ENCODE peak calls at places on chromosome 21, in nine cellular contexts. One of them, this sample, is unnamed. For H3K4me1 and H3K36me3, the result is how much of the 10 kb centered on the place peaks cover.

GRCh38 chr21:26849428-26850115 is 4.4 kb upstream of the ADAMTS1 start:
- DNase-seq in left ventricle myocardium inferior: no peak
- DNase-seq in BE2C: peak
- DNase-seq in PC-3: peak
- DNase-seq in Karpas-422: peak
- DNase-seq in Peyer's patch: no peak
- DNase-seq in prostate gland: no peak
- DNase-seq in neuronal stem cell: peak
- DNase-seq in H1: no peak
- DNase-seq in this sample: no peak

GRCh38 chr21:31336739-31337040 is 7.4 kb downstream of the TIAM1 start:
- DNase-seq in left ventricle myocardium inferior: no peak
- DNase-seq in BE2C: no peak
- DNase-seq in PC-3: no peak
- DNase-seq in Karpas-422: no peak
- DNase-seq in Peyer's patch: no peak
- DNase-seq in prostate gland: no peak
- DNase-seq in neuronal stem cell: no peak
- DNase-seq in H1: no peak
- DNase-seq in this sample: no peak

GRCh38 chr21:15967661-15968060 is 237.9 kb downstream of the USP25 start:
- DNase-seq in left ventricle myocardium inferior: no peak
- DNase-seq in BE2C: no peak
- DNase-seq in PC-3: peak
- DNase-seq in Karpas-422: no peak
- DNase-seq in Peyer's patch: no peak
- DNase-seq in prostate gland: no peak
- DNase-seq in neuronal stem cell: no peak
- DNase-seq in H1: peak
- DNase-seq in this sample: no peak

GRCh38 chr21:46182548-46183336 is 1.5 kb downstream of the SPATC1L start:
- DNase-seq in left ventricle myocardium inferior: peak
- DNase-seq in BE2C: no peak
- DNase-seq in PC-3: no peak
- DNase-seq in Karpas-422: no peak
- DNase-seq in Peyer's patch: no peak
- DNase-seq in prostate gland: no peak
- DNase-seq in neuronal stem cell: no peak
- DNase-seq in H1: no peak
- DNase-seq in this sample: no peak

GRCh38 chr21:32056791-32057190 is 184.0 kb downstream of the HUNK start:
- DNase-seq in left ventricle myocardium inferior: no peak
- DNase-seq in BE2C: no peak
- DNase-seq in PC-3: no peak
- DNase-seq in Karpas-422: peak
- DNase-seq in Peyer's patch: no peak
- DNase-seq in prostate gland: no peak
- DNase-seq in neuronal stem cell: no peak
- DNase-seq in H1: no peak
- DNase-seq in this sample: no peak

GRCh38 chr21:25963186-25963585 is 207.4 kb downstream of the APP start:
- DNase-seq in left ventricle myocardium inferior: no peak
- DNase-seq in BE2C: no peak
- DNase-seq in PC-3: peak
- DNase-seq in Karpas-422: no peak
- DNase-seq in Peyer's patch: no peak
- DNase-seq in prostate gland: peak
- DNase-seq in neuronal stem cell: no peak
- DNase-seq in H1: no peak
- DNase-seq in this sample: no peak

GRCh38 chr21:32574946-32575925 is 10.1 kb downstream of the TCP10L start:
- DNase-seq in left ventricle myocardium inferior: no peak
- DNase-seq in BE2C: no peak
- DNase-seq in PC-3: no peak
- DNase-seq in Karpas-422: no peak
- DNase-seq in Peyer's patch: no peak
- DNase-seq in prostate gland: no peak
- DNase-seq in neuronal stem cell: no peak
- DNase-seq in H1: no peak
- DNase-seq in this sample: no peak

GRCh38 chr21:29581393-29581792 is 282.7 kb downstream of the BACH1 start:
- DNase-seq in left ventricle myocardium inferior: no peak
- DNase-seq in BE2C: no peak
- DNase-seq in PC-3: no peak
- DNase-seq in Karpas-422: no peak
- DNase-seq in Peyer's patch: no peak
- DNase-seq in prostate gland: no peak
- DNase-seq in neuronal stem cell: no peak
- DNase-seq in H1: no peak
- DNase-seq in this sample: no peak

GRCh38 chr21:26933448-26933847 is 33.4 kb downstream of the ADAMTS5 start:
- DNase-seq in left ventricle myocardium inferior: no peak
- DNase-seq in BE2C: peak
- DNase-seq in PC-3: no peak
- DNase-seq in Karpas-422: no peak
- DNase-seq in Peyer's patch: no peak
- DNase-seq in prostate gland: no peak
- DNase-seq in neuronal stem cell: no peak
- DNase-seq in H1: no peak
- DNase-seq in this sample: no peak

GRCh38 chr21:32298658-32299081 is at the start of gene MRAP:
- DNase-seq in left ventricle myocardium inferior: no peak
- DNase-seq in BE2C: no peak
- DNase-seq in PC-3: no peak
- DNase-seq in Karpas-422: no peak
- DNase-seq in Peyer's patch: no peak
- DNase-seq in prostate gland: no peak
- DNase-seq in neuronal stem cell: no peak
- DNase-seq in H1: no peak
- DNase-seq in this sample: no peak

GRCh38 chr21:15935530-15935929 is 205.7 kb downstream of the USP25 start:
- DNase-seq in left ventricle myocardium inferior: no peak
- DNase-seq in BE2C: no peak
- DNase-seq in PC-3: peak
- DNase-seq in Karpas-422: no peak
- DNase-seq in Peyer's patch: no peak
- DNase-seq in prostate gland: no peak
- DNase-seq in neuronal stem cell: no peak
- DNase-seq in H1: no peak
- DNase-seq in this sample: no peak

GRCh38 chr21:33684068-33684467 is 41.8 kb downstream of the ITSN1 start:
- DNase-seq in left ventricle myocardium inferior: no peak
- DNase-seq in BE2C: no peak
- DNase-seq in PC-3: no peak
- DNase-seq in Karpas-422: no peak
- DNase-seq in Peyer's patch: no peak
- DNase-seq in prostate gland: no peak
- DNase-seq in neuronal stem cell: no peak
- DNase-seq in H1: no peak
- DNase-seq in this sample: no peak
- H3K4me3 ChIP-seq in left ventricle myocardium inferior: no peak
- H3K4me3 ChIP-seq in BE2C: no peak
- H3K4me3 ChIP-seq in PC-3: no peak
- H3K4me3 ChIP-seq in Karpas-422: no peak
- H3K4me3 ChIP-seq in Peyer's patch: no peak
- H3K4me3 ChIP-seq in prostate gland: no peak
- H3K4me3 ChIP-seq in neuronal stem cell: no peak
- H3K4me3 ChIP-seq in H1: peak
- H3K4me3 ChIP-seq in this sample: no peak

GRCh38 chr21:44283953-44284352 is 1.7 kb upstream of the AIRE start:
- DNase-seq in left ventricle myocardium inferior: no peak
- DNase-seq in BE2C: no peak
- DNase-seq in PC-3: no peak
- DNase-seq in Karpas-422: no peak
- DNase-seq in Peyer's patch: no peak
- DNase-seq in prostate gland: no peak
- DNase-seq in neuronal stem cell: no peak
- DNase-seq in H1: no peak
- DNase-seq in this sample: no peak
- H3K4me1 ChIP-seq in left ventricle myocardium inferior: under half
- H3K4me1 ChIP-seq in BE2C: under half
- H3K4me1 ChIP-seq in PC-3: under half
- H3K4me1 ChIP-seq in Karpas-422: under half
- H3K4me1 ChIP-seq in Peyer's patch: under half
- H3K4me1 ChIP-seq in prostate gland: under half
- H3K4me1 ChIP-seq in neuronal stem cell: under half
- H3K4me1 ChIP-seq in H1: under half
- H3K4me1 ChIP-seq in this sample: under half

GRCh38 chr21:37227071-37228002 is 39.8 kb downstream of the VPS26C start:
- DNase-seq in left ventricle myocardium inferior: no peak
- DNase-seq in BE2C: no peak
- DNase-seq in PC-3: no peak
- DNase-seq in Karpas-422: no peak
- DNase-seq in Peyer's patch: no peak
- DNase-seq in prostate gland: no peak
- DNase-seq in neuronal stem cell: no peak
- DNase-seq in H1: no peak
- DNase-seq in this sample: no peak
- H3K36me3 ChIP-seq in left ventricle myocardium inferior: half or more
- H3K36me3 ChIP-seq in BE2C: half or more
- H3K36me3 ChIP-seq in PC-3: under half
- H3K36me3 ChIP-seq in Karpas-422: half or more
- H3K36me3 ChIP-seq in Peyer's patch: under half
- H3K36me3 ChIP-seq in prostate gland: under half
- H3K36me3 ChIP-seq in neuronal stem cell: under half
- H3K36me3 ChIP-seq in H1: under half
- H3K36me3 ChIP-seq in this sample: under half

GRCh38 chr21:42062543-42063022 is 8.5 kb upstream of the UMODL1 start:
- DNase-seq in left ventricle myocardium inferior: no peak
- DNase-seq in BE2C: no peak
- DNase-seq in PC-3: no peak
- DNase-seq in Karpas-422: peak
- DNase-seq in Peyer's patch: peak
- DNase-seq in prostate gland: no peak
- DNase-seq in neuronal stem cell: no peak
- DNase-seq in H1: no peak
- DNase-seq in this sample: no peak
- H3K4me3 ChIP-seq in left ventricle myocardium inferior: no peak
- H3K4me3 ChIP-seq in BE2C: no peak
- H3K4me3 ChIP-seq in PC-3: no peak
- H3K4me3 ChIP-seq in Karpas-422: peak
- H3K4me3 ChIP-seq in Peyer's patch: peak
- H3K4me3 ChIP-seq in prostate gland: no peak
- H3K4me3 ChIP-seq in neuronal stem cell: no peak
- H3K4me3 ChIP-seq in H1: no peak
- H3K4me3 ChIP-seq in this sample: no peak

DNA sequence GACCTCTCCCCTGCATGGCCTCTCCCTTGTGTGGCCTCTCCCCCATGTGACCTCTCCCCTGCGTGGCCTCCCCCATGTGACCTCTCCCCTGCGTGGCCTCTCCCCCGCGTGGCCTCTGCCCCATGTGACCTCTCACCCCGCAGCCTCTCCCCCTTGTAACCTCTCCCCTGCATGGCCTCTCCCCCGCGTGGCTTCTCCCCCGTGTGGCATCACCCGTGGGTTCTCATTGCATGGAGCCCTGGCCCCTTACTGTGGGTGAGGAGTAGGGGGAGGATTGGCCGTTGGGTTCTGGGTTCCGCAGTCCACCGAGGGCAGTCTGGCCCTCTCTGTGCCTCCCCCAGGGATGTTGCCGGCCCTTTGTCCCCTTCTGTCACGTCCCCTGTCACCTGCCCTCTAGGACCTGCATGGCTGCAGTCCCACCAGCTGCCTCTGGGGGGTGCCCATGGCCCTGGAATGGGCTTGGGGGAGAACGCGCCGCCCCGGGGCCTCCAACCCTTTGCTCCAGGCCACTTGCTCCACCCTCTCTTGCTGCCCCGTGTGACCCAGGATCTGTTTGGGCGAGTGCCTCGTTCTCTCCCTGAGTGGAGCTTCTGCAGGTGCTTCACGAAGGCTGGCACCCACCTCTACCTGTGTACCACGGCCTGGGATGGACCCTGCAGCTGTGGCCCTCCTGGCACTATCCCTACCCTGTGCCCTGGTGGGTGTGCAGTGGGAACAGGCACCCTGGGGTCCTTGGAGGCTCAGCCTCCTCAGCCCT is 21.3 kb downstream of the RRP1 start:
- DNase-seq in left ventricle myocardium inferior: peak
- DNase-seq in BE2C: peak
- DNase-seq in PC-3: peak
- DNase-seq in Karpas-422: peak
- DNase-seq in Peyer's patch: peak
- DNase-seq in prostate gland: peak
- DNase-seq in neuronal stem cell: peak
- DNase-seq in H1: peak
- DNase-seq in this sample: peak
- H3K4me1 ChIP-seq in left ventricle myocardium inferior: under half
- H3K4me1 ChIP-seq in BE2C: under half
- H3K4me1 ChIP-seq in PC-3: under half
- H3K4me1 ChIP-seq in Karpas-422: half or more
- H3K4me1 ChIP-seq in Peyer's patch: under half
- H3K4me1 ChIP-seq in prostate gland: under half
- H3K4me1 ChIP-seq in neuronal stem cell: under half
- H3K4me1 ChIP-seq in H1: under half
- H3K4me1 ChIP-seq in this sample: under half

DNA sequence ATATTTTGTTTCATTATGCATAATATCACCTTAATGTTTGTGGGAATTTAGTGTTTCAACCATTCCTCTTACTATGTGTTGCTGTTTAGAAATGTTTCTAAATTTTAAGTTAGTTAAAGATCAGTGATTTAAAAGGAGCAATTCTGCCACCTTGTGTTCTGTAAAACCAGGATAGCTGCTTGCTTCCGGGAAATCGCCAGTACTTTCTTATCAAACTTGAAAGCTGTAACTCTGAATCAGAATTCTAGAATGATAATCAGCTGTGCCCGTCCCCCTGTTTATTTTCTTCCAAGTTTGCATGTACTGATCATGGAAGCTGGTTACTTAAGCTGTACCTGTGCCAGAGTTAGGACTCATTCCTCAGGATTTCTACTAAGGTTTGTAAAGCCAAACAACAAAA is 656.4 kb downstream of the LTN1 start:
- DNase-seq in left ventricle myocardium inferior: no peak
- DNase-seq in BE2C: peak
- DNase-seq in PC-3: peak
- DNase-seq in Karpas-422: peak
- DNase-seq in Peyer's patch: no peak
- DNase-seq in prostate gland: peak
- DNase-seq in neuronal stem cell: no peak
- DNase-seq in H1: no peak
- DNase-seq in this sample: no peak
- H3K36me3 ChIP-seq in left ventricle myocardium inferior: under half
- H3K36me3 ChIP-seq in BE2C: under half
- H3K36me3 ChIP-seq in PC-3: under half
- H3K36me3 ChIP-seq in Karpas-422: under half
- H3K36me3 ChIP-seq in Peyer's patch: under half
- H3K36me3 ChIP-seq in prostate gland: under half
- H3K36me3 ChIP-seq in neuronal stem cell: under half
- H3K36me3 ChIP-seq in H1: under half
- H3K36me3 ChIP-seq in this sample: under half

DNA sequence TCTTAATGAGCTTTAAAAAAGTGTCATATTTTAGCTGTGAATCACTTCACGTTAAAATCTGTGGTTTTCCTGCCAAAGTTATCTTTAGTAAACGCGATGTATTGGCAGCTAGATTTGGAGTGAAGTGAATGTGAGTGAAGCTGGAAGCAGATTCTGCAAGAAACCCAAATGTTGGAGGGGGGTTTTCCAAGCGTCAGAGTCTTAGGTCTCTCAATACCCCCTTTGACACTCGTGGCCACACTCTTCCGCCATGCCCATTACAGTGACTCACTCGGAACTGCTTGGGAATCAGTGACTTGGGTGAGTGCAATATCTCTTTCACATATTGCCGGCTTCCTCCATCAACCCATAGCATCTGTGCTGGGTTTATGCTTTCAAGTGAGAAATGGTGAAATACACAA is 17.5 kb downstream of the B3GALT5 start:
- DNase-seq in left ventricle myocardium inferior: no peak
- DNase-seq in BE2C: no peak
- DNase-seq in PC-3: peak
- DNase-seq in Karpas-422: no peak
- DNase-seq in Peyer's patch: no peak
- DNase-seq in prostate gland: no peak
- DNase-seq in neuronal stem cell: no peak
- DNase-seq in H1: no peak
- DNase-seq in this sample: no peak
- H3K4me3 ChIP-seq in left ventricle myocardium inferior: no peak
- H3K4me3 ChIP-seq in BE2C: no peak
- H3K4me3 ChIP-seq in PC-3: peak
- H3K4me3 ChIP-seq in Karpas-422: no peak
- H3K4me3 ChIP-seq in Peyer's patch: no peak
- H3K4me3 ChIP-seq in prostate gland: no peak
- H3K4me3 ChIP-seq in neuronal stem cell: no peak
- H3K4me3 ChIP-seq in H1: no peak
- H3K4me3 ChIP-seq in this sample: no peak

This sample was measured in iPS DF 6.9.